ENCODE peak calls at places on chromosomes 13 and 19, in four cellular contexts. One of them, this sample, is unnamed.

GRCh38 chr13:71852082-71852481 is 14.9 kb downstream of the DACH1 start:
- DNase-seq in upper lobe of left lung: no peak
- DNase-seq in GM12864: no peak
- DNase-seq in OCI-LY7: no peak
- DNase-seq in this sample: no peak

GRCh38 chr13:33441015-33441414 is 155.5 kb upstream of the STARD13 start:
- DNase-seq in upper lobe of left lung: no peak
- DNase-seq in GM12864: no peak
- DNase-seq in OCI-LY7: no peak
- DNase-seq in this sample: no peak

GRCh38 chr19:50648659-50649058 is 586 bp upstream of the C19orf81 start:
- DNase-seq in upper lobe of left lung: no peak
- DNase-seq in GM12864: no peak
- DNase-seq in OCI-LY7: no peak
- DNase-seq in this sample: no peak

GRCh38 chr19:42140125-42140754 is 8.0 kb upstream of the POU2F2 start:
- DNase-seq in upper lobe of left lung: peak
- DNase-seq in GM12864: no peak
- DNase-seq in OCI-LY7: peak
- DNase-seq in this sample: no peak

GRCh38 chr19:52464798-52465470 is 11.6 kb downstream of the ZNF578 start:
- DNase-seq in upper lobe of left lung: no peak
- DNase-seq in GM12864: no peak
- DNase-seq in OCI-LY7: no peak
- DNase-seq in this sample: no peak

GRCh38 chr13:75635101-75635620 is 969 bp upstream of the LMO7 start:
- DNase-seq in upper lobe of left lung: no peak
- DNase-seq in GM12864: no peak
- DNase-seq in OCI-LY7: no peak
- DNase-seq in this sample: peak

GRCh38 chr13:67763316-67763715 is 533.2 kb upstream of the PCDH9 start:
- DNase-seq in upper lobe of left lung: no peak
- DNase-seq in GM12864: no peak
- DNase-seq in OCI-LY7: no peak
- DNase-seq in this sample: no peak

GRCh38 chr13:60944863-60945262 is 470.8 kb downstream of the PCDH20 start:
- DNase-seq in upper lobe of left lung: no peak
- DNase-seq in GM12864: no peak
- DNase-seq in OCI-LY7: no peak
- DNase-seq in this sample: no peak

GRCh38 chr13:52851153-52851962 is 2.9 kb upstream of the PCDH8 start:
- DNase-seq in upper lobe of left lung: peak
- DNase-seq in GM12864: peak
- DNase-seq in OCI-LY7: no peak
- DNase-seq in this sample: peak

GRCh38 chr19:1237027-1237659 is 662 bp downstream of the CBARP start:
- DNase-seq in upper lobe of left lung: peak
- DNase-seq in GM12864: no peak
- DNase-seq in OCI-LY7: no peak
- DNase-seq in this sample: no peak

DNA sequence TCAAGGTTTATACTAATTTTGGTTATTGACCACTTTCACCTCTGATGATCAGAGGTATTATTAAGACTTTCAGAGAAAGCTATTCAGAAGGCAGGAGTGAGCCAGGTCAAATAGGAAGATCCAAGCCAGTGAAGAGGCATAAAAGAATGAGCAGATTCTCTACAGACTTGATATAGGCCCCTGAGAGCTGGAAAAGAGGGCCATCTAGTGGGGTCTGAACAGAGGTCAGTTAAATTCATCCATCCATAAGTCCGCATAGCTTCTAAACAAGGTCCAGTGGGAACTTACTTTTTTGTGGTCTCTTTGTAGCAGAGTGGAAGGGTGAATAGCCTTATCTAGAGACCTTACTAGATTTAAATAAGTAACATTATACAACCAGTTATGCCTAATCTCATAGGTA is 126.6 kb upstream of the UFM1 start:
- DNase-seq in upper lobe of left lung: no peak
- DNase-seq in GM12864: no peak
- DNase-seq in OCI-LY7: no peak
- DNase-seq in this sample: no peak
- TF ChIP-seq CTCF in upper lobe of left lung: no peak
- TF ChIP-seq CTCF in GM12864: no peak
- TF ChIP-seq CTCF in OCI-LY7: peak
- TF ChIP-seq CTCF in this sample: no peak

GRCh38 chr19:2424686-2425621 is 2.4 kb downstream of the TIMM13 start:
- DNase-seq in upper lobe of left lung: peak
- DNase-seq in GM12864: no peak
- DNase-seq in OCI-LY7: no peak
- DNase-seq in this sample: no peak
- TF ChIP-seq CTCF in upper lobe of left lung: no peak
- TF ChIP-seq CTCF in GM12864: no peak
- TF ChIP-seq CTCF in OCI-LY7: no peak
- TF ChIP-seq CTCF in this sample: no peak

GRCh38 chr19:17289489-17289888 is 7.8 kb downstream of the ANKLE1 start:
- DNase-seq in upper lobe of left lung: peak
- DNase-seq in GM12864: peak
- DNase-seq in OCI-LY7: peak
- DNase-seq in this sample: peak

GRCh38 chr19:17293605-17294004 is 9.6 kb downstream of the ABHD8 start:
- DNase-seq in upper lobe of left lung: no peak
- DNase-seq in GM12864: no peak
- DNase-seq in OCI-LY7: no peak
- DNase-seq in this sample: no peak

GRCh38 chr19:17296278-17296677 is 6.9 kb downstream of the ABHD8 start:
- DNase-seq in upper lobe of left lung: no peak
- DNase-seq in GM12864: no peak
- DNase-seq in OCI-LY7: no peak
- DNase-seq in this sample: no peak

GRCh38 chr19:17294051-17294891 is 9.0 kb downstream of the ABHD8 start:
- DNase-seq in upper lobe of left lung: peak
- DNase-seq in GM12864: no peak
- DNase-seq in OCI-LY7: peak
- DNase-seq in this sample: peak

GRCh38 chr19:17292301-17293074 is 10.7 kb downstream of the ABHD8 start:
- DNase-seq in upper lobe of left lung: peak
- DNase-seq in GM12864: peak
- DNase-seq in OCI-LY7: peak
- DNase-seq in this sample: peak
- TF ChIP-seq CTCF in upper lobe of left lung: peak
- TF ChIP-seq CTCF in GM12864: peak
- TF ChIP-seq CTCF in OCI-LY7: peak
- TF ChIP-seq CTCF in this sample: peak

GRCh38 chr13:99087954-99088491 is 110.2 kb upstream of the DOCK9 start:
- DNase-seq in upper lobe of left lung: no peak
- DNase-seq in GM12864: no peak
- DNase-seq in OCI-LY7: peak
- DNase-seq in this sample: no peak

GRCh38 chr13:99086149-99086868 is 108.4 kb upstream of the DOCK9 start:
- DNase-seq in upper lobe of left lung: peak
- DNase-seq in GM12864: no peak
- DNase-seq in OCI-LY7: peak
- DNase-seq in this sample: peak

GRCh38 chr13:99086869-99087129 is 108.9 kb upstream of the DOCK9 start:
- DNase-seq in upper lobe of left lung: no peak
- DNase-seq in GM12864: no peak
- DNase-seq in OCI-LY7: no peak
- DNase-seq in this sample: no peak

GRCh38 chr13:99085846-99086148 is 107.9 kb upstream of the DOCK9 start:
- DNase-seq in upper lobe of left lung: no peak
- DNase-seq in GM12864: no peak
- DNase-seq in OCI-LY7: no peak
- DNase-seq in this sample: no peak

DNA sequence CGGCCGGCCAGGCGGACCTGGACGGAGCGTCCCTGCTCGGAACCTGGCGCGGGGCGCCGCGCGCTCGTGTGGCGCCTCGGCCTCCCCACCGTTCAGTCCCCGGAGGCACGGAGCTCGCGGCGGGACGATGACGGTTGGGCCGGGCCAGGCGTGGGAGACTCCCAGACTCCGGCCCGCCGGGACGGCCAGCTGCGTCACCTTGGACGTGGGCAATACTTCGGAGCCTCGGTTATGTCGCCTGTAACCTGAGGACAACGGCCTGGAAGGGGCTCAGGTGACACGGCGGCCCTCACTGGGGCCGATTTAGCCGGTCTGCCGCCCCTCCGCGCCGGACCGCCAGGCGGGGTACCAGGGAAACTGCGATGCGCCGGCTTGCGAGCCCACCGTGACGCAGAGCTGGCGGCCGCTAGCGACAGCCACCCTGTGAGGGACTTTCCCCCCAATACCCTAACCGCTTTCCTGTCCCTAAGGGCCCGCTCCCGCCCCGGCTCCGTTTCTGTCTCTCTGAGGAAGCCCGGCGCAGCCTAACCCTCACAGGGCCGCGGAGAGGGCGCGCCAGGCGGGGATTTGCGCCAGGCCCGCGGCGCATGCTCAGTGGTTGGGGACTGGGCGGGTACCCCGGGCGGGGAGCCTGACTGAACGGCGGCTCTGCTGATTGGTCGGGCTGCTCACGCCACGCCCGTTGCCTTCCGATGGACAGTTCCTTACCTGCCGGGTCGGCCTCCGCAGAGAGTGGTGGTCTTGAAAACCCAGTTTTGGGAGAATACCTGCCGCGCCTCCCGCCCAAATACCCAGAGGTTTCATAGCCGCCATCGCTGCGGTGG is 109.5 kb upstream of the DOCK9 start:
- DNase-seq in upper lobe of left lung: peak
- DNase-seq in GM12864: peak
- DNase-seq in OCI-LY7: peak
- DNase-seq in this sample: peak
- TF ChIP-seq CTCF in upper lobe of left lung: peak
- TF ChIP-seq CTCF in GM12864: peak
- TF ChIP-seq CTCF in OCI-LY7: no peak
- TF ChIP-seq CTCF in this sample: no peak

GRCh38 chr19:35714601-35715354 is 3.0 kb upstream of the KMT2B start:
- DNase-seq in upper lobe of left lung: peak
- DNase-seq in GM12864: no peak
- DNase-seq in OCI-LY7: peak
- DNase-seq in this sample: no peak
- TF ChIP-seq CTCF in upper lobe of left lung: no peak
- TF ChIP-seq CTCF in GM12864: peak
- TF ChIP-seq CTCF in OCI-LY7: peak
- TF ChIP-seq CTCF in this sample: peak

GRCh38 chr13:27997904-27998522 is 9.5 kb upstream of the URAD start:
- DNase-seq in upper lobe of left lung: no peak
- DNase-seq in GM12864: peak
- DNase-seq in OCI-LY7: peak
- DNase-seq in this sample: no peak
- TF ChIP-seq CTCF in upper lobe of left lung: peak
- TF ChIP-seq CTCF in GM12864: peak
- TF ChIP-seq CTCF in OCI-LY7: peak
- TF ChIP-seq CTCF in this sample: peak

DNA sequence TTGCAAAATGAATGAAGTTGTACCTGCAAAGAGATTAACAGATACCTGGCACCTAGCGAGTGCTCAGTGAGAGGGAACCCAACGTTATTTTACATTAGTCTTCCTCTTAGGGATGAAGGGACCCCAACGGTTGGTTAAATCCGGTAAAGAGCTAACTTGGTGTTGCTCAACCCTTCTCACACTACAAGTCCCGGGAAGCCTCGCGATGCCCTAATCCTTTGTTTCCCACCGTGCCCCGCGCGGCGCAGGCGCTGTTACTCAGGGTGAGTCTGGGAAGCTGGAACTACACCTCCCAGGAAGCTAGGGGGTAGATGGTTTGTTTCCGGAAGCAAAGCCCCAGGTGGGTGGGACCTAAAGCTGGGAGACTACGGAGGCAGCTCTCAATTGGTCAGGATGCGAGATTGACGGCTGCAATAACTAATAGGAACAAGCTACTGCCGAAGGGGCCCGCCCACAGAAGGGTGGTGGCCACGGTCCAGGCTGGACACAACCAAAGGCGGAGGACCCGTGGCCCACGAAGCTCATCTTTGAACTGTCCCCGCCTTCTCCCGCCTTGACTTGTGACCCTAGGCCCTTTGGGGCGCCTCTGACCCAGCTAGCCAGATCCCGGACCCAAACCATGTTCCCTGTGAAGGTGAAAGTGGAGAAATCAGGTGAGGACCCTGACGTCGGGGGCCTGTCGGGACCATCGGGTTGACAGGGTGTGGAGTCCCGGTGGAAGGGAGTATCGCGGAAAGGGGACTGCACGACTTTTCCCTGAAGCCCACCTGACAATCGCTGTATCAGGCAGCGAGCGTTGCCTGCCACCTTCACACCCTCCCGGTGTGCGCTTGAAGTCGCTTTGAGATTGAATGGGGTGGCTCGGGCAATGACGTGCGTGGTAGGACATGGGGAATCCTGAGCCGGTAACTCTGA is at the start of gene LIN37:
- DNase-seq in upper lobe of left lung: peak
- DNase-seq in GM12864: peak
- DNase-seq in OCI-LY7: peak
- DNase-seq in this sample: peak
- TF ChIP-seq CTCF in upper lobe of left lung: peak
- TF ChIP-seq CTCF in GM12864: no peak
- TF ChIP-seq CTCF in OCI-LY7: no peak
- TF ChIP-seq CTCF in this sample: no peak

GRCh38 chr19:35592226-35592625 is 6.3 kb downstream of the PMIS2 start:
- DNase-seq in upper lobe of left lung: no peak
- DNase-seq in GM12864: peak
- DNase-seq in OCI-LY7: peak
- DNase-seq in this sample: peak
- TF ChIP-seq CTCF in upper lobe of left lung: peak
- TF ChIP-seq CTCF in GM12864: peak
- TF ChIP-seq CTCF in OCI-LY7: peak
- TF ChIP-seq CTCF in this sample: peak

This sample was measured in GM13976.